ENCODE peak calls at places on chromosomes 7 and 10, in four cellular contexts. O, J, Q and K are unnamed samples.

GRCh38 chr7:32206987-32207386 is 136.8 kb upstream of the PDE1C start:
- DNase-seq in Q (no peak), J (peak; percentile 14), O (no peak), K (no peak)

GRCh38 chr7:101558742-101559325 is 70.3 kb downstream of the MYL10 start:
- DNase-seq in Q (peak; percentile 66), O (no peak), J (no peak), K (no peak)

GRCh38 chr10:73405556-73405955 is 8.3 kb downstream of the ANXA7 start:
- DNase-seq in O (no peak), J (no peak), Q (no peak), K (no peak)

GRCh38 chr10:72567884-72568283 is 58.0 kb downstream of the MICU1 start:
- DNase-seq in O (peak; percentile 6), J (peak; percentile 3), Q (no peak), K (peak; percentile 22)

GRCh38 chr10:65319493-65319892 is 1606.3 kb upstream of the LRRTM3 start:
- DNase-seq in J (no peak), O (no peak), Q (no peak), K (no peak)

GRCh38 chr10:23886355-23886754 is 322.6 kb upstream of the KIAA1217 start:
- DNase-seq in O (no peak), Q (no peak), J (no peak), K (no peak)

GRCh38 chr10:77669892-77670291 is 32.3 kb upstream of the KCNMA1 start:
- DNase-seq in O (no peak), Q (no peak), J (peak; percentile 14), K (no peak)

GRCh38 chr7:126791306-126791705 is 461.4 kb downstream of the GRM8 start:
- DNase-seq in J (peak; percentile 2), Q (no peak), O (no peak), K (no peak)

GRCh38 chr10:68154211-68154497 is 44.9 kb downstream of the MYPN start:
- DNase-seq in J (peak; percentile 66), Q (no peak), O (peak; percentile 61), K (peak; percentile 43)

GRCh38 chr7:43117025-43117424 is 4.6 kb downstream of the HECW1 start:
- DNase-seq in Q (no peak), O (no peak), J (no peak), K (no peak)

GRCh38 chr10:15053061-15053460 is 9.3 kb downstream of the OLAH start:
- DNase-seq in Q (no peak), O (no peak), J (no peak), K (no peak)

GRCh38 chr7:142608630-142609029 is 140.6 kb upstream of the PRSS1 start:
- DNase-seq in J (no peak), Q (no peak), O (no peak), K (no peak)

GRCh38 chr10:115830260-115830970 is 442.6 kb downstream of the GFRA1 start:
- DNase-seq in Q (no peak), J (peak; percentile 86), O (no peak), K (peak; percentile 36)

GRCh38 chr10:16352146-16352545 is 84.7 kb upstream of the PTER start:
- DNase-seq in Q (no peak), J (no peak), O (no peak), K (no peak)

GRCh38 chr7:31735991-31736982 is 49.3 kb downstream of the PPP1R17 start:
- DNase-seq in O (peak; percentile 52), J (peak; percentile 52), Q (no peak), K (peak; percentile 35)

GRCh38 chr10:100811752-100812750 is 66.7 kb downstream of the PAX2 start:
- DNase-seq in O (no peak), J (no peak), Q (peak; percentile 65), K (no peak)

GRCh38 chr10:38038107-38038931 is 27.8 kb downstream of the ZNF33A start:
- DNase-seq in Q (no peak), J (no peak), O (no peak), K (peak; percentile 40)

GRCh38 chr7:55593515-55594318 is 21.4 kb upstream of the VOPP1 start:
- DNase-seq in J (peak; percentile 86), Q (peak; percentile 90), O (no peak), K (peak; percentile 44)

GRCh38 chr7:46440186-46440585 is 519.1 kb upstream of the IGFBP3 start:
- DNase-seq in Q (no peak), J (no peak), O (no peak), K (no peak)

GRCh38 chr10:53379951-53380350 is 607.4 kb upstream of the MBL2 start:
- DNase-seq in Q (no peak), J (no peak), O (no peak), K (no peak)

GRCh38 chr7:28183627-28184026 is 3.0 kb upstream of the JAZF1 start:
- DNase-seq in O (no peak), J (peak; percentile 55), Q (no peak), K (peak; percentile 39)

GRCh38 chr7:100865971-100866720 is 1.0 kb upstream of the TRIP6 start:
- DNase-seq in J (no peak), O (peak; percentile 76), Q (peak; percentile 95), K (no peak)

GRCh38 chr7:102322202-102322715 is 34.0 kb downstream of the SPDYE6 start:
- DNase-seq in O (no peak), Q (no peak), J (peak; percentile 19), K (no peak)